ENCODE peak calls at places on chromosomes 5 and 9, in four cellular contexts. V is transverse colon, Q is stomach, M is sigmoid colon. A is an unnamed sample.

GRCh38 chr5:9069650-9070049 is 476.2 kb downstream of the SEMA5A start:
- DNase-seq in V (no peak), Q (no peak), M (no peak), A (no peak)

GRCh38 chr9:35396560-35397215 is 93.2 kb upstream of the RUSC2 start:
- DNase-seq in V (no peak), Q (no peak), M (no peak), A (no peak)

GRCh38 chr5:127389616-127390015 is 99.0 kb downstream of the MEGF10 start:
- DNase-seq in V (no peak), Q (no peak), M (no peak), A (no peak)

GRCh38 chr5:169629847-169630548 is 7.1 kb upstream of the DOCK2 start:
- DNase-seq in V (no peak), Q (no peak), M (no peak), A (no peak)

GRCh38 chr5:109177227-109177626 is 232.5 kb downstream of the PJA2 start:
- DNase-seq in V (no peak), Q (no peak), M (no peak), A (no peak)

GRCh38 chr5:98705841-98706240 is 67.6 kb upstream of the RGMB start:
- DNase-seq in V (no peak), Q (no peak), M (no peak), A (no peak)

GRCh38 chr9:21806644-21807043 is 4.2 kb downstream of the MTAP start:
- DNase-seq in V (no peak), Q (no peak), M (no peak), A (no peak)

GRCh38 chr9:19619221-19619620 is 169.6 kb downstream of the SLC24A2 start:
- DNase-seq in V (no peak), Q (no peak), M (no peak), A (no peak)

GRCh38 chr5:107542831-107543231 is 127.9 kb downstream of the EFNA5 start:
- DNase-seq in V (peak; percentile 39), Q (peak; percentile 71), M (peak; percentile 92), A (peak; percentile 89)

GRCh38 chr9:36396985-36397384 is 3.1 kb downstream of the RNF38 start:
- DNase-seq in V (no peak), Q (no peak), M (no peak), A (no peak)

GRCh38 chr5:54766748-54767147 is 218.6 kb downstream of the ESM1 start:
- DNase-seq in V (no peak), Q (no peak), M (no peak), A (no peak)

GRCh38 chr9:111926421-111926875 is 29.8 kb downstream of the UGCG start:
- DNase-seq in V (peak; percentile 64), Q (no peak), M (peak; percentile 69), A (no peak)

DNA sequence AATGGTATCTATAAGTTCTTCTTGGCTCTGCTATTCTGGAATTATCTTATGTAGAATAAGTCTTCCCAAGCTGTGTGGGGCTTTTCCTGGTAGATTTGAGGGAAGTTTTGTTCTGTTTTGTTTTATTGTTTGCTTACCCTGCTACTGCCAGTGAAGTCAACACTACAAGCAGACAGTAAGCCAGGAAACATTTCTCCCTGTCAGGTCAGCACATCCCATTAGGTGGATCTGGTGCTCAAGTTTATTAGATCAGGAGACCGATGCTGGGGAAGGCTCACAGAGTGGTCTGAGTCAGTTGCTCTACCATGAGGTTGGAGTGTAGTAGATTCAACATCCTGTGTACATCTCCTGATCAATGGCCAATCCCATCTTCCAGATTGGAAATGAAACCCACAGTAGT is 79.1 kb downstream of the ADRB2 start:
- DNase-seq in V (no peak), Q (no peak), M (no peak), A (no peak)
- TF ChIP-seq POLR2AphosphoS5 in V (no peak), Q (no peak), M (no peak), A (no peak)

GRCh38 chr5:35852084-35852734 is 4.5 kb upstream of the IL7R start:
- DNase-seq in V (no peak), Q (no peak), M (no peak), A (no peak)
- TF ChIP-seq EP300 in V (no peak), Q (no peak), M (no peak), A (no peak)

GRCh38 chr5:100600289-100600994 is 65.3 kb downstream of the FAM174A start:
- DNase-seq in V (no peak), Q (no peak), M (no peak), A (no peak)

GRCh38 chr5:100595812-100596173 is 60.6 kb downstream of the FAM174A start:
- DNase-seq in V (no peak), Q (no peak), M (no peak), A (no peak)

GRCh38 chr5:100590867-100591266 is 55.7 kb downstream of the FAM174A start:
- DNase-seq in V (no peak), Q (no peak), M (no peak), A (no peak)

GRCh38 chr5:100595152-100595811 is 60.1 kb downstream of the FAM174A start:
- DNase-seq in V (peak; percentile 12), Q (peak; percentile 32), M (no peak), A (no peak)
- TF ChIP-seq POLR2AphosphoS5 in V (no peak), Q (no peak), M (no peak), A (no peak)

DNA sequence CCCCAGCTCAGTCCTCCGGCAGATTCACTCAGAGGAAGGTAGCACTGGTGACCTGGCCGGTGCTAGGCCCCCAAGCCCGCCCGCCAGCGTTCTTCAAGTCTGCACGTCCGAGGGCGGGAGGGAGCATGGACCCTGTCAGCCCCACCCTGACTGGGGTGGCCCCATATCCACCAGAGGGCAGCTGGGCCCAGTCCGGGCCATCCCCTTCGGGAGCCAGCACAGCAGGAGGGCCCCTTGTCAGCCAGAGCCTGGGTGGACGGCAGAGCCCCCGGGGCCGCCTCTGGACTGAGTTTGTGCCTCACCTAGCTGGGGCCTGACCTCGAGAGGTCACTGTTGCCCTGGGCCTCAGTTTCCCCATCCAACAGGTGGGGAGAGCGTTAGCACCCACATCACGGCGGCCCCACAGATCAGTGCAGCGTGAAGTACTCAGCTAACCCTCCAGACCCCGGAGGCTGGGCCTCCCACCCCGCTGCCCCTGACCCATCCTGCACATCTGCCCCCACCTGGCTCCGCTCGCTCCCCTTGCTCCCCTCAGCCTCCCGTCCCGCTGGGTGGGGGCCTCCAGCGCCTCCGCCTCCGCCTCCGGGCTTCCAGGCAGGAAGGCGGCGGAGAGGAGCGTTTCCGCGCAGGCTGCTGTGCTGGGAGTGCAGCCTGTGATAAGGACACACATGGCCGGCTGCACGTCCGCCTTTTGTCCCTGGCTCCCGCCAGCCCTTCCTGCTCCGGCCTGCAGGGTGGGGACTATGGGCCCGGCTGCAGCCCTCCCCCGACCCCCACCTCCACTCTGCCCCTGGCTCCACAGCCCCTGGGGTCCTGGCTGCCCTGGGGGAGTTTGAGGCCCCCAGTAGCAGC is 16.6 kb upstream of the EGFL7 start:
- DNase-seq in V (no peak), Q (peak; percentile 64), M (no peak), A (no peak)
- TF ChIP-seq EP300 in V (peak; percentile 67), Q (peak; percentile 50), M (no peak), A (no peak)

DNA sequence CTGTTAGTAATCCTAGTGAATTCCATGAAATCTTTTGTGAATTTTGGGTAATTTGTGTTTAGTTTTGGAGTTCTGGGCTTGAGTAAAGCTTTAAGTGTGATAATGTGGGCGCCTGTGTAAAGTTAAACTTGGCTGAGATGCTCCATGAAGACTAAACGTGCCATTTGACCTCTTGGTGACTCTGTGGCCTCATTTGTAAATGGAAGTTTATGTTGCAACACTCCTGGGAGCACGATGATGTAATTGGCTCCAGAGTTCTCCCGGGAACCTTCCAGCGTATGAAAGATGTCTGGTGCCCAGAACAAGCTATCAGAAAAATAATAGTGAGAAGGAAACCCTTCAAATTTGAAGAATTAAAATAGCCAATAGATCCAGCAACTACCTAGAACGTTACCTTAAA is 981.2 kb downstream of the TLE4 start:
- DNase-seq in V (peak; percentile 7), Q (no peak), M (peak; percentile 71), A (no peak)
- TF ChIP-seq POLR2AphosphoS5 in V (no peak), Q (peak; percentile 27), M (no peak), A (peak; percentile 36)

DNA sequence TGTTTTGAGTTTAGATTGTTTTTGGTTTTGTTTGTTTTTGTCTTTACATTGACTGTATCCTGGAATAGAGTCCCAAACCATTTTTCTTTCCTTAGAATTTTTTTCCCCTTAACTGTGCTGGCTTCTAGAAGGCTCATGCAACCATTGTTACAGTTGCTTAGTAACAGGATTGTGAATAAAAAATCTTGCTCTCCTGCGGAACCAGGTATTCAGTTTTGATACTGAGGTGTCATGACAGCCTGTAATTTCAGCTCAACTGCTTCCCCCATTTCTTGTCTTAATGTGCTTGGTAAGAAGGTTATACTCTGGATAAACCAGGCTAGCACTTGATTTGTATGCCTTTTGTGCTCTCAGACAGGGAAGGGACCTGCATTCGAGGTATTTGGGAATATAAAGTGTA is 42.1 kb downstream of the FOCAD start:
- DNase-seq in V (no peak), Q (no peak), M (no peak), A (no peak)
- TF ChIP-seq EP300 in V (no peak), Q (no peak), M (no peak), A (no peak)

DNA sequence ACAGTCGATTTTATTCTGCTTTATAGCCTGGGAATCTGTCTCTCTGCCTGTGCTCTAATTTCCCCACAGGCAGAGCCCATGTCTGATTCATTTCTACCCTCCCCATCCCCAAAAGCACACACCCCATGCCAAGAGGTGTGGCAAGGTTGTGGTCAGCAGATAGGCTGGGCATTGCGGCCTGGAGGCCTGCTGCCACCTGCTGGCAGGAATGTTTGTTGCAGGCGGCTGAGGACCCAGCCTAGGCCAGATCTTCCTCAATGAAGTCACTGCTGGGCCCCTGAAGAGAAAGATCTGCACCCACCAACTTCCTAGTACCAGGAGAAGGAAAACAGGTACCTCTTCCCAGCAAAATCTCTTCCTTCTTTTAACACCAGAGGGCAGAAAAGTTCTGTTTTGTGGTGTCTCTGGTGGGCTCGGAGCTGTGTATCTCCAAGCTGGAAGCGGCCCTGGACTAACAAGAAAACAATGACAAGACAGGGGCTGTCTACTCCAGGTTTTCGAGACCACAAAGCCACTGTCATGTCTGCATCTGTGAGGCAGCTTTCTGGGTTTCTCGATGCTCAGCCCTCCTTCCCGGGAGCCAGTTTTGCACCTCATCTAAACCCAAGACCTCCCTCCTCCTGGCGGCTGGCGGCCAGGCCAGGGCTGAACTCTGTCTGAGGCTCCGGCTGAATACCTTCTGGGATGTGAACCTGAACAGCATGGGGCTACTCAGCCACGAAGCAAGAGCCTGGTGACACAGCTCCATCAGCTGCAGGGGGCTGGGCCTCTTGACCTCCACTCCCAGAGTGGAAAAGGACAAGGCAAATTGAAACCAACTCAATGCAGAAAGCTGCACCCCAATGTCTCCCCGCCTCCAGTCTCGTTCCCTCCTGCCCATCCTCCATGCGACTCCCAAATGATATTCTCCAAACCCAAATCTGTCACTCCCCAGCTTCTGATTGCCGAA is 4.9 kb downstream of the ANKS6 start:
- DNase-seq in V (peak; percentile 85), Q (peak; percentile 85), M (peak; percentile 92), A (peak; percentile 88)
- TF ChIP-seq POLR2AphosphoS5 in V (peak; percentile 7), Q (peak; percentile 79), M (no peak), A (no peak)

GRCh38 chr5:168227001-168227400 is 64.4 kb upstream of the WWC1 start:
- DNase-seq in V (no peak), Q (no peak), M (no peak), A (no peak)
- TF ChIP-seq EP300 in V (no peak), Q (no peak), M (no peak), A (no peak)

A was measured in suprapubic skin.